ENCODE peak calls at places on chromosomes 16 and 17, in six cellular contexts. W is IMR-90, R is GM12878, Y is uterus, D is breast epithelium, A is transverse colon. I is an unnamed sample.
A peak's percentile ranks its signal among the peaks of the same experiment; 100 is the strongest.

GRCh38 chr16:24668481-24669001 is 60.9 kb upstream of the TNRC6A start:
- DNase-seq in D (no peak), W (peak; percentile 65), Y (peak; percentile 81), A (no peak), R (no peak), I (peak; percentile 83)

GRCh38 chr16:74769791-74770190 is 4.8 kb downstream of the FA2H start:
- DNase-seq in A (no peak), R (no peak), D (no peak), W (no peak), Y (no peak), I (no peak)

GRCh38 chr17:42272162-42272561 is 4.0 kb downstream of the STAT5B start:
- DNase-seq in R (no peak), D (no peak), Y (no peak), A (no peak), W (no peak), I (no peak)

GRCh38 chr17:78351449-78352006 is 8.3 kb downstream of the SOCS3 start:
- DNase-seq in W (peak; percentile 98), A (peak; percentile 89), Y (peak; percentile 100), D (peak; percentile 81), R (no peak), I (peak; percentile 82)

GRCh38 chr16:11561856-11562255 is 24.9 kb downstream of the LITAF start:
- DNase-seq in A (no peak), D (no peak), Y (no peak), W (no peak), R (no peak), I (no peak)

GRCh38 chr17:4509402-4509801 is 10.7 kb downstream of the SPNS2 start:
- DNase-seq in R (peak; percentile 4), D (no peak), Y (no peak), W (no peak), A (no peak), I (no peak)

GRCh38 chr17:68704897-68705296 is 103.7 kb upstream of the FAM20A start:
- DNase-seq in Y (no peak), A (no peak), R (no peak), D (no peak), W (peak; percentile 41), I (no peak)

GRCh38 chr17:50465635-50466034 is 3.0 kb downstream of the CHAD start:
- DNase-seq in D (no peak), A (no peak), R (no peak), Y (no peak), W (no peak), I (no peak)

GRCh38 chr17:47708864-47709541 is 15.0 kb downstream of the TBKBP1 start:
- DNase-seq in D (no peak), A (no peak), Y (no peak), W (peak; percentile 31), R (no peak), I (no peak)

GRCh38 chr16:59905628-59906027 is 1171.5 kb upstream of the GOT2 start:
- DNase-seq in R (no peak), W (no peak), Y (no peak), D (no peak), A (no peak), I (no peak)

GRCh38 chr17:78599419-78599818 is 22.2 kb upstream of the DNAH17 start:
- DNase-seq in D (no peak), W (peak; percentile 8), Y (no peak), R (no peak), A (no peak), I (no peak)

GRCh38 chr17:79844869-79845600 is 5.8 kb upstream of the CBX4 start:
- DNase-seq in W (no peak), D (no peak), Y (no peak), A (peak; percentile 68), R (no peak), I (peak; percentile 43)

GRCh38 chr17:9512323-9513168 is 63.1 kb downstream of the STX8 start:
- DNase-seq in R (no peak), D (no peak), A (no peak), W (peak; percentile 76), Y (no peak), I (no peak)

GRCh38 chr16:85309656-85310587 is 197.7 kb upstream of the CIBAR2 start:
- DNase-seq in Y (no peak), R (no peak), A (peak; percentile 48), D (no peak), W (no peak), I (peak; percentile 60)

GRCh38 chr16:4860727-4861342 is 13.6 kb downstream of the UBN1 start:
- DNase-seq in W (no peak), R (no peak), Y (no peak), D (no peak), A (no peak), I (no peak)

GRCh38 chr17:48541036-48541573 is 3.8 kb downstream of the HOXB2 start:
- DNase-seq in R (no peak), A (no peak), Y (peak; percentile 31), D (no peak), W (peak; percentile 32), I (no peak)

GRCh38 chr16:87334611-87335305 is 17.6 kb upstream of the C16orf95 start:
- DNase-seq in R (no peak), Y (no peak), A (no peak), W (no peak), D (no peak), I (no peak)

GRCh38 chr17:36629252-36629847 is 28.0 kb downstream of the MRM1 start:
- DNase-seq in R (peak; percentile 12), W (peak; percentile 51), A (peak; percentile 80), Y (peak; percentile 50), D (peak; percentile 79), I (peak; percentile 74)

GRCh38 chr17:34163123-34163522 is 92.0 kb upstream of the CCL2 start:
- DNase-seq in D (no peak), W (peak; percentile 40), A (no peak), R (no peak), Y (no peak), I (no peak)

DNA sequence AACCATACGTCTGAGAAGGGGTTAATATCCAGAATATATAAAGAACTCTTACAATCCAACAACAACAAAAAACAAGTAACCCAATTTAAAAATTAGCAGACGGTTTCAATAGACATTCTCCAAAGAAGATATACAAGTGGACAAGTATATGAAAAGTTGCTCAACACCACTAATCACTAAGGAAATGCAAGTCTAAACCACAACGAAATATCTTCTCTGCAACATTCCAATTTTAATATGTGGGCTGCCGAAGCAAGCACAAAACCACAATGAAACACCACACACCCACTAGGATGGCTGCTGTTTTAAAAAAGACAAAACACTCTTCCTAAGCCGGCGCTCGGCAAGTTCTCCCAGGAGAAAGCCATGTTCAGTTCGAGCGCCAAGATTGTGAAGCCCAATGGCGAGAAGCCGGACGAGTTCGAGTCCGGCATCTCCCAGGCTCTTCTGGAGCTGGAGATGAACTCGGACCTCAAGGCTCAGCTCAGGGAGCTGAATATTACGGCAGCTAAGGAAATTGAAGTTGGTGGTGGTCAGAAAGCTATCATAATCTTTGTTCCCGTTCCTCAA is 5.9 kb upstream of the SLC13A2 start:
- DNase-seq in D (no peak), A (no peak), Y (no peak), W (peak; percentile 33), R (no peak), I (no peak)
- H3K4me3 ChIP-seq in D (no peak overlapping the region), A (no peak overlapping the region), Y (no peak overlapping the region), W (no peak overlapping the region), R (no peak overlapping the region), I (no peak overlapping the region)

DNA sequence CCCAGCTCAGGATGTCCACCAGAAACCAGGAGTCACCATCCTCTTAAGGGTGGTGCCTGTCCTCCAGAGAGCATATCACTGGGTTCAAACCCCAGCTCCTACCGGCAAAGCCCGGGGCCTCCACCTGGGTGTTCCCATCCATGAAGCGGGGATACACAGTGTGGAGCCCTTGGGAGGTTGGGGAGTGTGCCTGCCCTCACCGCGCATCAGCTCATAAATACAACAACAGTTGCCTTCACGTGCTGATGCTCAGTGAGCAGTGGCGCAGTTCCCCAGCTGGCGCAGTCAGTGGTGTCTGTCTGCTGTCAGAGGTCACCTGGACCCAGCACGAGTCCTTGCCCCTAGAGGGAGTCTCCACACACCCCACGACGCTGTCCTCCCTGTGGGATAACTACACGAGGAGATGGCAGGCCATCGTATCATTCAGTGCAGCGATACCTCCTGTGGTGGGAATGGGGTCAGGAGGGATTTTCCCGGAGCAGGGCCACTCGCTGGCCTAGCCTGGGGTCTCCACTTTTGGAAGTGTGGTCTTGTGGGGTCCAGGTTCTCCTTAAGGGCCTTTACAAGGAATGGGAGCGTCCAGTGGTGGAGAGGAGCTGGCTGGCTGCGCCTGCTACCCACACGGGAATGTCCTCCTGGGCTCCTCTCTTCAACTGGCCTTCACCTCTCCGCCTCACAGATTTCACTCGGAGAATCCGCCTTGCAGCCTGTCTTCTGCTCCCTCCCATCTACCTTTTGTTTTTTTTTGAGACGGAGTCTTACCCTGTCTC is 2.3 kb upstream of the ELOB start:
- DNase-seq in Y (peak; percentile 13), D (peak; percentile 46), A (peak; percentile 6), W (no peak), R (no peak), I (no peak)
- TF ChIP-seq POLR2A in Y (no peak), D (no peak), A (no peak), W (no peak), R (no peak), I (no peak)

GRCh38 chr17:70138309-70138865 is 30.9 kb upstream of the KCNJ2 start:
- DNase-seq in R (no peak), D (no peak), W (no peak), Y (no peak), A (no peak), I (no peak)
- TF ChIP-seq CTCF in R (no peak), D (no peak), W (no peak), Y (no peak), A (no peak), I (no peak)

GRCh38 chr17:82105417-82105881 is 7.4 kb upstream of the FASN start:
- DNase-seq in R (no peak), W (no peak), D (no peak), Y (peak; percentile 14), A (no peak), I (no peak)
- H3K4me3 ChIP-seq in R (peak overlapping the region; percentile 77), W (no peak overlapping the region), D (peak overlapping the region; percentile 32), Y (no peak overlapping the region), A (no peak overlapping the region), I (no peak overlapping the region)

DNA sequence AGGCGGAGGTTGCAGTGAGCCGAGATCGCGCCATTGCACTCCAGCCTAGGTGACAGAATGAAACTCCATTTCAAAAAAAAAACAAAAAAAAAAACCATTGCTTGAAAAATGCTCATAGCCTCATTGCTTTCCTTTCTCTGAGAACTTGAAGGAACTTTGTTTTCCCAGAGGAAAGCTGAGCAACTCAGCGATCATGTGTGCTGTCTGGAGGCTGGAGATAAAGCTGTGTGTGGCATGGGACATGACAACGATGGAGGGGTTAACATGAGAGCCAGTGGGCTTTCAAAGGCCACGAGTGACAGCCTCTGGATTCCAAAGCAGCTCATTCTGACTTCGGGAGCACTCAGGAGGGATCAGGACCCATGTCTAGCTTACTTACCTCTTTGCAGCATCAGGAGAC is 21.6 kb upstream of the QRICH2 start:
- DNase-seq in Y (no peak), R (no peak), A (no peak), D (no peak), W (no peak), I (no peak)
- TF ChIP-seq POLR2A in Y (no peak), R (no peak), A (no peak), D (no peak), W (no peak), I (no peak)

GRCh38 chr17:81648013-81648706 is 8.2 kb downstream of the PDE6G start:
- DNase-seq in Y (no peak), W (no peak), R (no peak), A (no peak), D (no peak), I (no peak)
- TF ChIP-seq CTCF in Y (no peak), W (no peak), R (no peak), A (no peak), D (no peak), I (no peak)

GRCh38 chr17:74473294-74473693 is 6.9 kb downstream of the CD300A start:
- DNase-seq in A (no peak), R (no peak), Y (no peak), D (no peak), W (no peak), I (no peak)
- H3K4me3 ChIP-seq in A (no peak overlapping the region), R (peak overlapping the region; percentile 53), Y (no peak overlapping the region), D (no peak overlapping the region), W (no peak overlapping the region), I (no peak overlapping the region)

GRCh38 chr17:22305356-22306071 is 613.2 kb downstream of the KCNJ18 start:
- DNase-seq in A (no peak), R (no peak), Y (no peak), W (no peak), D (no peak), I (no peak)
- TF ChIP-seq POLR2A in A (no peak), R (no peak), Y (no peak), W (no peak), D (no peak), I (no peak)

I was measured in adrenal gland.